ENCODE peak calls at places on chromosomes 7 and 10, in ten cellular contexts. One of them, this sample, is unnamed.
A peak's percentile ranks its signal among the peaks of the same experiment; 100 is the strongest.

GRCh38 chr7:27157717-27158431 is 1.4 kb upstream of the HOXA7 start:
- DNase-seq in ovary: peak; percentile 19
- DNase-seq in endothelial cell: no peak
- DNase-seq in cardiac fibroblast: no peak
- DNase-seq in fibroblast of mammary gland: no peak
- DNase-seq in RWPE1: no peak
- DNase-seq in hepatocyte: no peak
- DNase-seq in brain microvascular endothelial cell: no peak
- DNase-seq in neural progenitor cell: no peak
- DNase-seq in fibroblast of villous mesenchyme: no peak
- DNase-seq in this sample: no peak

GRCh38 chr10:32149257-32149955 is 93.2 kb upstream of the KIF5B start:
- DNase-seq in ovary: peak; percentile 81
- DNase-seq in endothelial cell: no peak
- DNase-seq in cardiac fibroblast: peak; percentile 97
- DNase-seq in fibroblast of mammary gland: peak; percentile 97
- DNase-seq in RWPE1: peak; percentile 78
- DNase-seq in hepatocyte: no peak
- DNase-seq in brain microvascular endothelial cell: peak; percentile 95
- DNase-seq in neural progenitor cell: no peak
- DNase-seq in fibroblast of villous mesenchyme: peak; percentile 89
- DNase-seq in this sample: no peak

GRCh38 chr7:140390466-140391190 is 7.7 kb downstream of the SLC37A3 start:
- DNase-seq in ovary: no peak
- DNase-seq in endothelial cell: no peak
- DNase-seq in cardiac fibroblast: peak; percentile 23
- DNase-seq in fibroblast of mammary gland: peak; percentile 22
- DNase-seq in RWPE1: no peak
- DNase-seq in hepatocyte: no peak
- DNase-seq in brain microvascular endothelial cell: no peak
- DNase-seq in neural progenitor cell: no peak
- DNase-seq in fibroblast of villous mesenchyme: peak; percentile 31
- DNase-seq in this sample: no peak

GRCh38 chr10:79382491-79382941 is 35.2 kb downstream of the PPIF start:
- DNase-seq in ovary: peak; percentile 37
- DNase-seq in endothelial cell: no peak
- DNase-seq in cardiac fibroblast: no peak
- DNase-seq in fibroblast of mammary gland: no peak
- DNase-seq in RWPE1: no peak
- DNase-seq in hepatocyte: no peak
- DNase-seq in brain microvascular endothelial cell: no peak
- DNase-seq in neural progenitor cell: no peak
- DNase-seq in fibroblast of villous mesenchyme: no peak
- DNase-seq in this sample: peak; percentile 9

GRCh38 chr10:7027913-7028808 is 382.7 kb downstream of the SFMBT2 start:
- DNase-seq in ovary: no peak
- DNase-seq in endothelial cell: no peak
- DNase-seq in cardiac fibroblast: peak; percentile 1
- DNase-seq in fibroblast of mammary gland: peak; percentile 68
- DNase-seq in RWPE1: peak; percentile 64
- DNase-seq in hepatocyte: no peak
- DNase-seq in brain microvascular endothelial cell: peak; percentile 6
- DNase-seq in neural progenitor cell: no peak
- DNase-seq in fibroblast of villous mesenchyme: peak; percentile 50
- DNase-seq in this sample: no peak

GRCh38 chr10:108393111-108393510 is 1228.6 kb upstream of the SORCS1 start:
- DNase-seq in ovary: no peak
- DNase-seq in endothelial cell: no peak
- DNase-seq in cardiac fibroblast: peak; percentile 3
- DNase-seq in fibroblast of mammary gland: peak; percentile 78
- DNase-seq in RWPE1: peak; percentile 50
- DNase-seq in hepatocyte: no peak
- DNase-seq in brain microvascular endothelial cell: no peak
- DNase-seq in neural progenitor cell: no peak
- DNase-seq in fibroblast of villous mesenchyme: no peak
- DNase-seq in this sample: no peak

GRCh38 chr7:38451840-38452239 is 178.4 kb upstream of the TARP start:
- DNase-seq in ovary: no peak
- DNase-seq in endothelial cell: no peak
- DNase-seq in cardiac fibroblast: peak; percentile 67
- DNase-seq in fibroblast of mammary gland: peak; percentile 82
- DNase-seq in RWPE1: peak; percentile 30
- DNase-seq in hepatocyte: peak; percentile 25
- DNase-seq in brain microvascular endothelial cell: peak; percentile 29
- DNase-seq in neural progenitor cell: peak; percentile 49
- DNase-seq in fibroblast of villous mesenchyme: peak; percentile 21
- DNase-seq in this sample: no peak

GRCh38 chr10:121574519-121575170 is 23.6 kb downstream of the FGFR2 start:
- DNase-seq in ovary: no peak
- DNase-seq in endothelial cell: no peak
- DNase-seq in cardiac fibroblast: no peak
- DNase-seq in fibroblast of mammary gland: no peak
- DNase-seq in RWPE1: no peak
- DNase-seq in hepatocyte: no peak
- DNase-seq in brain microvascular endothelial cell: no peak
- DNase-seq in neural progenitor cell: no peak
- DNase-seq in fibroblast of villous mesenchyme: no peak
- DNase-seq in this sample: no peak

GRCh38 chr7:141674201-141674671 is 27.7 kb downstream of the DENND11 start:
- DNase-seq in ovary: no peak
- DNase-seq in endothelial cell: peak; percentile 63
- DNase-seq in cardiac fibroblast: peak; percentile 91
- DNase-seq in fibroblast of mammary gland: no peak
- DNase-seq in RWPE1: peak; percentile 62
- DNase-seq in hepatocyte: no peak
- DNase-seq in brain microvascular endothelial cell: peak; percentile 48
- DNase-seq in neural progenitor cell: peak; percentile 92
- DNase-seq in fibroblast of villous mesenchyme: no peak
- DNase-seq in this sample: no peak

DNA sequence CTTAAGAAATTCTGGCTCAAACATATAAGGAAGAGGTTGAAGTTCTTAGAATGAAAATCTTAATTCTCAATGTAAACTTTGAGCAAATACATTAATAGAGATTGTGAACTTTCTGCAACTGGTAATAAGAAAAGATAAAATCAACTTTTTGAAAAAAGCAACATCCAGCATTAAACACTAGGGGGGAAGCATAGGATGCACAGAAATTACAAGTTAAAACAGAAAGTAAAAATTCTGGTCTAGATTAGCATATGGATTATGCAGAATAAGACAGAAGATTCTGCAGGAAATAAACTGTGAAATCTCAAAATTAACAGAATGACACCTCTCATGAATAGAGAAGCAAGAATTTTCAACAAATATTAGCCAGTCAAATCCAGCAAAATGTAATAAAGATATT is 38.0 kb upstream of the CAV2 start:
- DNase-seq in ovary: no peak
- DNase-seq in endothelial cell: no peak
- DNase-seq in cardiac fibroblast: no peak
- DNase-seq in fibroblast of mammary gland: no peak
- DNase-seq in RWPE1: no peak
- DNase-seq in hepatocyte: no peak
- DNase-seq in brain microvascular endothelial cell: no peak
- DNase-seq in neural progenitor cell: no peak
- DNase-seq in fibroblast of villous mesenchyme: no peak
- DNase-seq in this sample: no peak
- TF ChIP-seq CTCF in ovary: no peak
- TF ChIP-seq CTCF in endothelial cell: peak; percentile 20
- TF ChIP-seq CTCF in cardiac fibroblast: peak; percentile 32
- TF ChIP-seq CTCF in fibroblast of mammary gland: peak; percentile 37
- TF ChIP-seq CTCF in RWPE1: peak; percentile 30
- TF ChIP-seq CTCF in hepatocyte: no peak
- TF ChIP-seq CTCF in brain microvascular endothelial cell: peak; percentile 7
- TF ChIP-seq CTCF in neural progenitor cell: no peak
- TF ChIP-seq CTCF in fibroblast of villous mesenchyme: peak; percentile 18
- TF ChIP-seq CTCF in this sample: no peak

GRCh38 chr10:26626066-26626465 is 71.4 kb upstream of the PDSS1 start:
- DNase-seq in ovary: no peak
- DNase-seq in endothelial cell: no peak
- DNase-seq in cardiac fibroblast: no peak
- DNase-seq in fibroblast of mammary gland: no peak
- DNase-seq in RWPE1: no peak
- DNase-seq in hepatocyte: no peak
- DNase-seq in brain microvascular endothelial cell: no peak
- DNase-seq in neural progenitor cell: no peak
- DNase-seq in fibroblast of villous mesenchyme: no peak
- DNase-seq in this sample: no peak

GRCh38 chr10:26624017-26624416 is 73.5 kb upstream of the PDSS1 start:
- DNase-seq in ovary: no peak
- DNase-seq in endothelial cell: no peak
- DNase-seq in cardiac fibroblast: no peak
- DNase-seq in fibroblast of mammary gland: no peak
- DNase-seq in RWPE1: no peak
- DNase-seq in hepatocyte: no peak
- DNase-seq in brain microvascular endothelial cell: no peak
- DNase-seq in neural progenitor cell: no peak
- DNase-seq in fibroblast of villous mesenchyme: no peak
- DNase-seq in this sample: no peak

GRCh38 chr10:26628395-26628794 is 69.1 kb upstream of the PDSS1 start:
- DNase-seq in ovary: no peak
- DNase-seq in endothelial cell: no peak
- DNase-seq in cardiac fibroblast: no peak
- DNase-seq in fibroblast of mammary gland: no peak
- DNase-seq in RWPE1: no peak
- DNase-seq in hepatocyte: no peak
- DNase-seq in brain microvascular endothelial cell: no peak
- DNase-seq in neural progenitor cell: no peak
- DNase-seq in fibroblast of villous mesenchyme: no peak
- DNase-seq in this sample: no peak

GRCh38 chr10:26622891-26623290 is 74.6 kb upstream of the PDSS1 start:
- DNase-seq in ovary: no peak
- DNase-seq in endothelial cell: no peak
- DNase-seq in cardiac fibroblast: no peak
- DNase-seq in fibroblast of mammary gland: no peak
- DNase-seq in RWPE1: no peak
- DNase-seq in hepatocyte: no peak
- DNase-seq in brain microvascular endothelial cell: no peak
- DNase-seq in neural progenitor cell: no peak
- DNase-seq in fibroblast of villous mesenchyme: no peak
- DNase-seq in this sample: no peak

GRCh38 chr10:26627320-26627719 is 70.2 kb upstream of the PDSS1 start:
- DNase-seq in ovary: no peak
- DNase-seq in endothelial cell: no peak
- DNase-seq in cardiac fibroblast: no peak
- DNase-seq in fibroblast of mammary gland: peak; percentile 1
- DNase-seq in RWPE1: no peak
- DNase-seq in hepatocyte: peak; percentile 27
- DNase-seq in brain microvascular endothelial cell: no peak
- DNase-seq in neural progenitor cell: no peak
- DNase-seq in fibroblast of villous mesenchyme: no peak
- DNase-seq in this sample: no peak
- TF ChIP-seq CTCF in ovary: no peak
- TF ChIP-seq CTCF in endothelial cell: no peak
- TF ChIP-seq CTCF in cardiac fibroblast: no peak
- TF ChIP-seq CTCF in fibroblast of mammary gland: peak; percentile 27
- TF ChIP-seq CTCF in RWPE1: no peak
- TF ChIP-seq CTCF in hepatocyte: peak; percentile 20
- TF ChIP-seq CTCF in brain microvascular endothelial cell: peak; percentile 20
- TF ChIP-seq CTCF in neural progenitor cell: peak; percentile 27
- TF ChIP-seq CTCF in fibroblast of villous mesenchyme: no peak
- TF ChIP-seq CTCF in this sample: no peak

GRCh38 chr7:24891173-24891787 is 88.7 kb downstream of the OSBPL3 start:
- DNase-seq in ovary: no peak
- DNase-seq in endothelial cell: no peak
- DNase-seq in cardiac fibroblast: no peak
- DNase-seq in fibroblast of mammary gland: no peak
- DNase-seq in RWPE1: no peak
- DNase-seq in hepatocyte: no peak
- DNase-seq in brain microvascular endothelial cell: no peak
- DNase-seq in neural progenitor cell: no peak
- DNase-seq in fibroblast of villous mesenchyme: no peak
- DNase-seq in this sample: no peak

GRCh38 chr7:24898691-24899090 is 81.3 kb downstream of the OSBPL3 start:
- DNase-seq in ovary: no peak
- DNase-seq in endothelial cell: no peak
- DNase-seq in cardiac fibroblast: peak; percentile 75
- DNase-seq in fibroblast of mammary gland: peak; percentile 59
- DNase-seq in RWPE1: no peak
- DNase-seq in hepatocyte: no peak
- DNase-seq in brain microvascular endothelial cell: peak; percentile 60
- DNase-seq in neural progenitor cell: no peak
- DNase-seq in fibroblast of villous mesenchyme: no peak
- DNase-seq in this sample: no peak

GRCh38 chr7:24889611-24890010 is 90.4 kb downstream of the OSBPL3 start:
- DNase-seq in ovary: no peak
- DNase-seq in endothelial cell: no peak
- DNase-seq in cardiac fibroblast: no peak
- DNase-seq in fibroblast of mammary gland: no peak
- DNase-seq in RWPE1: no peak
- DNase-seq in hepatocyte: no peak
- DNase-seq in brain microvascular endothelial cell: no peak
- DNase-seq in neural progenitor cell: no peak
- DNase-seq in fibroblast of villous mesenchyme: no peak
- DNase-seq in this sample: no peak

GRCh38 chr7:24896031-24896433 is 83.9 kb downstream of the OSBPL3 start:
- DNase-seq in ovary: no peak
- DNase-seq in endothelial cell: no peak
- DNase-seq in cardiac fibroblast: no peak
- DNase-seq in fibroblast of mammary gland: no peak
- DNase-seq in RWPE1: no peak
- DNase-seq in hepatocyte: no peak
- DNase-seq in brain microvascular endothelial cell: no peak
- DNase-seq in neural progenitor cell: no peak
- DNase-seq in fibroblast of villous mesenchyme: no peak
- DNase-seq in this sample: no peak

GRCh38 chr7:24894670-24895221 is 85.2 kb downstream of the OSBPL3 start:
- DNase-seq in ovary: peak; percentile 30
- DNase-seq in endothelial cell: no peak
- DNase-seq in cardiac fibroblast: no peak
- DNase-seq in fibroblast of mammary gland: no peak
- DNase-seq in RWPE1: no peak
- DNase-seq in hepatocyte: no peak
- DNase-seq in brain microvascular endothelial cell: no peak
- DNase-seq in neural progenitor cell: peak; percentile 43
- DNase-seq in fibroblast of villous mesenchyme: no peak
- DNase-seq in this sample: no peak
- TF ChIP-seq CTCF in ovary: no peak
- TF ChIP-seq CTCF in endothelial cell: peak; percentile 18
- TF ChIP-seq CTCF in cardiac fibroblast: peak; percentile 56
- TF ChIP-seq CTCF in fibroblast of mammary gland: peak; percentile 32
- TF ChIP-seq CTCF in RWPE1: no peak
- TF ChIP-seq CTCF in hepatocyte: peak; percentile 8
- TF ChIP-seq CTCF in brain microvascular endothelial cell: peak; percentile 66
- TF ChIP-seq CTCF in neural progenitor cell: peak; percentile 47
- TF ChIP-seq CTCF in fibroblast of villous mesenchyme: peak; percentile 56
- TF ChIP-seq CTCF in this sample: no peak

DNA sequence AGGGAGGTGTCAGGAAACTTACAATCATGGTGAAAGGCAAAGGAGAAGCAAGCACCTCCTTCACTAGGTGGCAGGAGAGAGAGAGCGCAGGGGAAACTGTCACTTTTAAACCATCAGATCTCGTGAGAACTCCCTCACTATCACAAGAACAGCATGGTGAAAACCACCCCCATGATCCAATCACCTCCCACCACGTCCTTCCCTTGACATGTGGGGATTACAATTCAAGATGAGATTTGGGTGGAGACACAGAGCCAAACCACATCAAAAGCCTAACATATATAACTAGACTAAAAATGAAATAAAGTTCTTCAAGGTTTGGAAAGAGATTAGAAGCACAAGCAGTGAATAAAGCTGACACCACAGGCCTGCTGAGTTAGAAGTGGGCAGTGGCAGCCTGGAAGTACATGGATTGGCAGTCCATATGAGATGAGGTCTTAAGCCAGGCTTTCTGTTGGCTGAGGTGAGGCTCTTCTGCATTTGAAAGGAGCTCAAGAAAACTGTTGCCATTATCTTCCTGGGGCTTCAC is 96.4 kb upstream of the MDFIC start:
- DNase-seq in ovary: no peak
- DNase-seq in endothelial cell: no peak
- DNase-seq in cardiac fibroblast: no peak
- DNase-seq in fibroblast of mammary gland: no peak
- DNase-seq in RWPE1: no peak
- DNase-seq in hepatocyte: no peak
- DNase-seq in brain microvascular endothelial cell: no peak
- DNase-seq in neural progenitor cell: peak; percentile 20
- DNase-seq in fibroblast of villous mesenchyme: no peak
- DNase-seq in this sample: no peak
- TF ChIP-seq CTCF in ovary: no peak
- TF ChIP-seq CTCF in endothelial cell: no peak
- TF ChIP-seq CTCF in cardiac fibroblast: no peak
- TF ChIP-seq CTCF in fibroblast of mammary gland: no peak
- TF ChIP-seq CTCF in RWPE1: no peak
- TF ChIP-seq CTCF in hepatocyte: no peak
- TF ChIP-seq CTCF in brain microvascular endothelial cell: no peak
- TF ChIP-seq CTCF in neural progenitor cell: peak; percentile 38
- TF ChIP-seq CTCF in fibroblast of villous mesenchyme: peak; percentile 10
- TF ChIP-seq CTCF in this sample: no peak

This sample was measured in natural killer cell.